ENCODE peak calls at places on chromosomes 13 and 19, in four cellular contexts. S is HepG2, C is H1, I is GM12878. B is an unnamed sample.
A peak's percentile ranks its signal among the peaks of the same experiment; 100 is the strongest.

GRCh38 chr19:45215391-45216191 is 29.6 kb downstream of the EXOC3L2 start:
- DNase-seq in S (no peak), C (no peak), I (no peak), B (no peak)

GRCh38 chr19:6076675-6077463 is 33.4 kb downstream of the RFX2 start:
- DNase-seq in S (no peak), C (no peak), I (no peak), B (no peak)

GRCh38 chr19:47253467-47253881 is 2.9 kb upstream of the CCDC9 start:
- DNase-seq in S (peak; percentile 60), C (no peak), I (no peak), B (no peak)

GRCh38 chr13:19764237-19764636 is 18.5 kb downstream of the PSPC1 start:
- DNase-seq in S (no peak), C (no peak), I (no peak), B (no peak)

GRCh38 chr19:5621311-5621944 is 1.1 kb downstream of the SAFB2 start:
- DNase-seq in S (no peak), C (no peak), I (no peak), B (no peak)

GRCh38 chr19:46133101-46133627 is 8.7 kb upstream of the IGFL3 start:
- DNase-seq in S (peak; percentile 78), C (peak; percentile 53), I (peak; percentile 24), B (peak; percentile 2)

GRCh38 chr19:15934332-15935078 is at the start of gene CYP4F11:
- DNase-seq in S (peak; percentile 87), C (no peak), I (no peak), B (no peak)

GRCh38 chr13:60318186-60318585 is 78.8 kb upstream of the TDRD3 start:
- DNase-seq in S (no peak), C (no peak), I (no peak), B (no peak)

GRCh38 chr19:38061294-38061693 is 154.3 kb downstream of the SIPA1L3 start:
- DNase-seq in S (no peak), C (no peak), I (no peak), B (no peak)

GRCh38 chr19:58059681-58060080 is 599 bp downstream of the ZNF135 start:
- DNase-seq in S (no peak), C (no peak), I (no peak), B (no peak)

GRCh38 chr13:20847298-20847697 is 55.2 kb downstream of the XPO4 start:
- DNase-seq in S (no peak), C (no peak), I (no peak), B (peak; percentile 7)

GRCh38 chr19:44640518-44640917 is 3.2 kb upstream of the PVR start:
- DNase-seq in S (no peak), C (no peak), I (no peak), B (no peak)

GRCh38 chr13:88068316-88068715 is 397.1 kb downstream of the SLITRK5 start:
- DNase-seq in S (no peak), C (no peak), I (no peak), B (no peak)

GRCh38 chr19:58001895-58002369 is 688 bp downstream of the ZNF606 start:
- DNase-seq in S (peak; percentile 71), C (no peak), I (no peak), B (no peak)

GRCh38 chr19:49847731-49848696 is 2.9 kb upstream of the PTOV1 start:
- DNase-seq in S (no peak), C (no peak), I (no peak), B (peak; percentile 63)

GRCh38 chr13:75724742-75725504 is 88.8 kb downstream of the LMO7 start:
- DNase-seq in S (no peak), C (no peak), I (no peak), B (no peak)

GRCh38 chr13:45846681-45847080 is 4.9 kb downstream of the SIAH3 start:
- DNase-seq in S (no peak), C (no peak), I (no peak), B (no peak)

GRCh38 chr13:85521586-85521985 is 277.6 kb downstream of the SLITRK6 start:
- DNase-seq in S (no peak), C (no peak), I (no peak), B (no peak)

GRCh38 chr13:53198017-53198416 is 169.4 kb downstream of the OLFM4 start:
- DNase-seq in S (no peak), C (no peak), I (no peak), B (no peak)

GRCh38 chr19:1251233-1251502 is 2.8 kb downstream of the MIDN start:
- DNase-seq in S (peak; percentile 37), C (no peak), I (no peak), B (peak; percentile 92)

GRCh38 chr13:44271915-44272341 is 101.7 kb upstream of the SERP2 start:
- DNase-seq in S (no peak), C (no peak), I (no peak), B (no peak)
- TF ChIP-seq HDAC6 in S (no peak), C (no peak), I (no peak), B (no peak)

GRCh38 chr19:14425696-14426138 is 6.6 kb upstream of the DDX39A start:
- DNase-seq in S (no peak), C (no peak), I (no peak), B (peak; percentile 49)
- TF ChIP-seq HDAC6 in S (no peak), C (no peak), I (no peak), B (no peak)

GRCh38 chr13:110127986-110128511 is 178.9 kb downstream of the COL4A1 start:
- DNase-seq in S (no peak), C (no peak), I (no peak), B (no peak)

GRCh38 chr13:110125157-110125556 is 181.8 kb downstream of the COL4A1 start:
- DNase-seq in S (no peak), C (no peak), I (no peak), B (no peak)

GRCh38 chr13:110125613-110126272 is 181.2 kb downstream of the COL4A1 start:
- DNase-seq in S (no peak), C (no peak), I (no peak), B (no peak)

GRCh38 chr13:110128546-110128945 is 178.4 kb downstream of the COL4A1 start:
- DNase-seq in S (no peak), C (no peak), I (no peak), B (no peak)

DNA sequence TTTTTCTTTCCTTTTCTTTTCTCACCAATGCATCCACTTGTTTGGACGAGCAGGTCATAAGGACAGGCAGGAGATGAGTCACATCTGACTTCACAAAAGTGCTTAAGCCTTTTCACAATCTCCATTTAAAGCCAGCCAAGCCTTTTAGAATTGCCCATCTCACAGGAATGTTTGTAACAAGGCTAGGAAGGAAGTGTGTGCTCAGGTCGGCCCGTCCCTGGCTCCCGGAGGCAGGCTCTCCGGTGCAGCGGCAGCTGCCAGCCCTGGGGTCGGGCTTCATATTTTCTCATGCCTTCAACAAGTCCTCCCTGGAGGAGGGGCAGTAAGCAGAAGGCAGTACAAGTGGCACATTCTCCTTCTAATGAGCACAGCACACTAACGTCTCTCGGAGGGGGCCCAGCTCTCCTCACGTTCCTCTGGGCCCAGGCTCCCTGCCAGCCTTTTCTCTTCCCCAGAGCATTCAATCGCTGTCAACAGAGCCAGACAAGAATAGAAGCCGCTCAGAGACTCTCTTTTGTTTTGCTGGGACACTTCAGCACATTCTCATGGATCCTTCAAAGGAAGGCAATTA is 180.5 kb downstream of the COL4A1 start:
- DNase-seq in S (no peak), C (no peak), I (no peak), B (no peak)
- TF ChIP-seq HDAC6 in S (no peak), C (no peak), I (no peak), B (no peak)

DNA sequence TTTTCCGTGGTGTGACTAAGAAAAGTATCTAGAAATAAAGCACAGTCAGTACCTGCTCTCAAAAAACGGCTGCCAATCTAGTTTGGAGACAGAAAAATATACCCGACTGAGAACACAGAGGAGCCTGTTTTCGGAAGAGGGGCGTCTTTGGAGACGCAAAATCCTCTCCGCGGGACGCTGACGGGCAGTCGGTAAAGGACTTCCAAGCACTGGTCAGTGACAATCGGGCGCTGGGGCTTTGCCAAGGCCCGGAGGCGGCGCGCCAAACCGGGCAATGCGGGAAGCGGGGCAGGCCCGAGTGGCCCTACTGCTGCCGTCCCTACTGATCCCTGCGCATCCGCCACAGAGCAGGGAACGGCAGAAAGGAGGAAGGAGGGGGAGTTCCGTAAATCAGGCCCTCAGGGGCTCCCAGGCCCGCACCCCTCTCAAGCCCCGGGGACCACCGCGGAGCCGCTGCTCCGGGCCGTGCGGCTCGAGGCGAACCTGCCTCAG is 585 bp upstream of the DPY19L3 start:
- DNase-seq in S (peak; percentile 19), C (no peak), I (no peak), B (no peak)
- TF ChIP-seq HDAC6 in S (no peak), C (no peak), I (no peak), B (no peak)

GRCh38 chr13:97191143-97191542 is 31.0 kb upstream of the MBNL2 start:
- DNase-seq in S (no peak), C (no peak), I (no peak), B (peak; percentile 50)

GRCh38 chr13:97192166-97192565 is 30.0 kb upstream of the MBNL2 start:
- DNase-seq in S (no peak), C (no peak), I (no peak), B (no peak)

GRCh38 chr13:97188207-97188606 is 33.9 kb upstream of the MBNL2 start:
- DNase-seq in S (no peak), C (no peak), I (no peak), B (no peak)

GRCh38 chr13:97191615-97192014 is 30.5 kb upstream of the MBNL2 start:
- DNase-seq in S (no peak), C (no peak), I (no peak), B (no peak)

DNA sequence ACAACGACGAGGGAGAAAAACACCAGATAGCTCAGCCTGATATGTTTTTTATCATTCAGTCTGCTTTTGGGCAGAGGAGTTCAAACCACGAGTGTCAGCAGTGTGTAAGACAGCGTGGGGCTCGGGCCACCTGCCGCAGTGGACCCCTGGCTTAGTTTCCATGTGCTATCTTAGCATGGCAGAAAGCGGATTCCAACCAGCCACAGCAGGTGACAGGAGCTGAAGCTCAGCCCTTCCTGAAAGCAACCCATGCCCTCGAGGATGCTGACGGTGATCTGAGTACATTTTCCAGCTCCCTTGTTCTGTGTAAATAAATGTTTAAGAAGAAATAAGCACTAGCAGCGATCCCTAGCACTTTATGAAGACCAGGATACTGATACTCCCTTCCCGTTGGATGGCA is 32.2 kb upstream of the MBNL2 start:
- DNase-seq in S (no peak), C (no peak), I (no peak), B (no peak)
- TF ChIP-seq HDAC6 in S (no peak), C (no peak), I (no peak), B (no peak)

DNA sequence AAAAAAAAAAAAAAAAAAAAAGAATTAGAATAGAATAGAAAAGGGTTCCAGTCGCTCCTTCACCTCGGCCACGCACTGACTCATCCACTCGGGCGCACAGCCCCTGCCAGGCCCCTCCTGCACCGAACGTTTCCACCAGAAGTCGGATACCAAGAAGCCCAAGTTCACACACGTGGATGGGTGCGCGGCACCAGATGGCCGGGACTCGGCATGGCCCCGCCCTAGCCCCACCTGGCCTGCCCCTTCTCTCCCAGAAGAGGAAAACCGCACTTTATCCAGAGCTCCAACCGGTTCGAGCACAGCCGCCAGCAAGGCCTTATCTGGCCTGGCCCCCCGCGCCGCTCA is 5.9 kb downstream of the PRR36 start:
- DNase-seq in S (no peak), C (no peak), I (no peak), B (peak; percentile 47)
- TF ChIP-seq HDAC6 in S (no peak), C (no peak), I (no peak), B (no peak)

DNA sequence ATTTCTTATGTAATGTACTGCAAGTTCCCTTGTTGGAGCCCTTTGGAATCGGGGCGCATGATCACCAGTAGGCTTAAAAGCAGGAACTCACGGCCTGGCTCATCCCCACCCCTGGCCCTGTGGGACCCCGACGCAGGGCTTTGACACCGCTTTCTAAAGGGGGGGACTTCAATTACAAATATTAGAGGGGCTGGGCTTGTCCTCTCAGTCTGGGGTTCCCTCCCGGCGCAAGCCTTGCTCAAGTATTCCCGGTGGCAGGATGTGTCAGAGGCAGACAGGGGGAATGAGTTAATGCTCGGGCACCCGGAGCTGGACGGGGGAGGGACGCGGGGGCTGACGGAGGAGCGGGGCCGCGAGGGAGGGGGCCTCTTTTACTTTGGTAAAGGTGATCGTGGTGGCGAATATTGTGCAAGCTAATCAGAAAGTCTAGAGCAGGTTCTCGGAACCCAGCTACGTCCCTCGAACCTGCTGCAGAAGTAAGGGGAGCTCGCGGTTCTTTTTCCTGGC is 1.2 kb downstream of the FGF14 start:
- DNase-seq in S (no peak), C (no peak), I (no peak), B (no peak)
- TF ChIP-seq HDAC6 in S (no peak), C (no peak), I (no peak), B (no peak)

B was measured in K562.